ENCODE peak calls at places on chromosome 7, in six cellular contexts. One of them, this sample, is unnamed.

GRCh38 chr7:103343758-103344452 is 662 bp downstream of the DNAJC2 start:
- DNase-seq in uterus: peak; percentile 15
- DNase-seq in body of pancreas: peak; percentile 29
- DNase-seq in heart left ventricle: no peak
- DNase-seq in ovary: peak; percentile 21
- DNase-seq in IMR-90: peak; percentile 34
- DNase-seq in this sample: no peak

GRCh38 chr7:16204953-16205352 is 216.4 kb downstream of the CRPPA start:
- DNase-seq in uterus: no peak
- DNase-seq in body of pancreas: no peak
- DNase-seq in heart left ventricle: no peak
- DNase-seq in ovary: no peak
- DNase-seq in IMR-90: no peak
- DNase-seq in this sample: no peak

GRCh38 chr7:68158686-68159255 is 1162.1 kb downstream of the TYW1 start:
- DNase-seq in uterus: no peak
- DNase-seq in body of pancreas: no peak
- DNase-seq in heart left ventricle: no peak
- DNase-seq in ovary: no peak
- DNase-seq in IMR-90: no peak
- DNase-seq in this sample: no peak

GRCh38 chr7:116984917-116985316 is 31.6 kb downstream of the ST7 start:
- DNase-seq in uterus: no peak
- DNase-seq in body of pancreas: no peak
- DNase-seq in heart left ventricle: no peak
- DNase-seq in ovary: no peak
- DNase-seq in IMR-90: peak; percentile 28
- DNase-seq in this sample: no peak

GRCh38 chr7:19754521-19755116 is 18.8 kb downstream of the TMEM196 start:
- DNase-seq in uterus: no peak
- DNase-seq in body of pancreas: no peak
- DNase-seq in heart left ventricle: no peak
- DNase-seq in ovary: no peak
- DNase-seq in IMR-90: peak; percentile 12
- DNase-seq in this sample: no peak

GRCh38 chr7:128103498-128104108 is 72.4 kb upstream of the LRRC4 start:
- DNase-seq in uterus: peak; percentile 53
- DNase-seq in body of pancreas: peak; percentile 49
- DNase-seq in heart left ventricle: peak; percentile 45
- DNase-seq in ovary: peak; percentile 78
- DNase-seq in IMR-90: no peak
- DNase-seq in this sample: no peak

GRCh38 chr7:37901890-37902524 is 14.6 kb downstream of the SFRP4 start:
- DNase-seq in uterus: no peak
- DNase-seq in body of pancreas: no peak
- DNase-seq in heart left ventricle: no peak
- DNase-seq in ovary: no peak
- DNase-seq in IMR-90: peak; percentile 4
- DNase-seq in this sample: no peak

GRCh38 chr7:70630647-70631457 is 501.1 kb upstream of the GALNT17 start:
- DNase-seq in uterus: peak; percentile 53
- DNase-seq in body of pancreas: no peak
- DNase-seq in heart left ventricle: peak; percentile 9
- DNase-seq in ovary: peak; percentile 35
- DNase-seq in IMR-90: peak; percentile 66
- DNase-seq in this sample: no peak

GRCh38 chr7:156892086-156892800 is 740 bp downstream of the LMBR1 start:
- DNase-seq in uterus: peak; percentile 40
- DNase-seq in body of pancreas: peak; percentile 57
- DNase-seq in heart left ventricle: peak; percentile 62
- DNase-seq in ovary: peak; percentile 78
- DNase-seq in IMR-90: no peak
- DNase-seq in this sample: no peak

GRCh38 chr7:57769131-57769530 is 319.2 kb downstream of the ZNF716 start:
- DNase-seq in uterus: no peak
- DNase-seq in body of pancreas: no peak
- DNase-seq in heart left ventricle: no peak
- DNase-seq in ovary: no peak
- DNase-seq in IMR-90: no peak
- DNase-seq in this sample: peak; percentile 57

GRCh38 chr7:128074736-128075135 is 43.5 kb upstream of the LRRC4 start:
- DNase-seq in uterus: no peak
- DNase-seq in body of pancreas: no peak
- DNase-seq in heart left ventricle: no peak
- DNase-seq in ovary: no peak
- DNase-seq in IMR-90: no peak
- DNase-seq in this sample: no peak

GRCh38 chr7:135672560-135673359 is 10.4 kb downstream of the STMP1 start:
- DNase-seq in uterus: no peak
- DNase-seq in body of pancreas: peak; percentile 18
- DNase-seq in heart left ventricle: peak; percentile 25
- DNase-seq in ovary: no peak
- DNase-seq in IMR-90: peak; percentile 84
- DNase-seq in this sample: peak; percentile 31

GRCh38 chr7:151680810-151681209 is 161.1 kb upstream of the RHEB start:
- DNase-seq in uterus: peak; percentile 47
- DNase-seq in body of pancreas: no peak
- DNase-seq in heart left ventricle: no peak
- DNase-seq in ovary: no peak
- DNase-seq in IMR-90: peak; percentile 74
- DNase-seq in this sample: peak; percentile 92

GRCh38 chr7:66315192-66315591 is 110.1 kb downstream of the TPST1 start:
- DNase-seq in uterus: no peak
- DNase-seq in body of pancreas: no peak
- DNase-seq in heart left ventricle: no peak
- DNase-seq in ovary: no peak
- DNase-seq in IMR-90: no peak
- DNase-seq in this sample: no peak

GRCh38 chr7:76326646-76327233 is 24.3 kb downstream of the HSPB1 start:
- DNase-seq in uterus: no peak
- DNase-seq in body of pancreas: no peak
- DNase-seq in heart left ventricle: no peak
- DNase-seq in ovary: no peak
- DNase-seq in IMR-90: peak; percentile 91
- DNase-seq in this sample: no peak

GRCh38 chr7:134823400-134823799 is 44.0 kb downstream of the CALD1 start:
- DNase-seq in uterus: no peak
- DNase-seq in body of pancreas: no peak
- DNase-seq in heart left ventricle: no peak
- DNase-seq in ovary: no peak
- DNase-seq in IMR-90: peak; percentile 92
- DNase-seq in this sample: no peak

GRCh38 chr7:40507166-40507565 is 372.4 kb downstream of the SUGCT start:
- DNase-seq in uterus: no peak
- DNase-seq in body of pancreas: no peak
- DNase-seq in heart left ventricle: no peak
- DNase-seq in ovary: no peak
- DNase-seq in IMR-90: no peak
- DNase-seq in this sample: no peak

GRCh38 chr7:72465521-72465920 is 53.4 kb upstream of the CALN1 start:
- DNase-seq in uterus: no peak
- DNase-seq in body of pancreas: no peak
- DNase-seq in heart left ventricle: no peak
- DNase-seq in ovary: no peak
- DNase-seq in IMR-90: no peak
- DNase-seq in this sample: no peak

GRCh38 chr7:80485721-80486120 is 26.1 kb downstream of the GNAT3 start:
- DNase-seq in uterus: no peak
- DNase-seq in body of pancreas: no peak
- DNase-seq in heart left ventricle: no peak
- DNase-seq in ovary: no peak
- DNase-seq in IMR-90: peak; percentile 78
- DNase-seq in this sample: no peak

GRCh38 chr7:117597755-117598154 is 117.9 kb downstream of the CFTR start:
- DNase-seq in uterus: no peak
- DNase-seq in body of pancreas: no peak
- DNase-seq in heart left ventricle: no peak
- DNase-seq in ovary: no peak
- DNase-seq in IMR-90: no peak
- DNase-seq in this sample: no peak

GRCh38 chr7:120725376-120726039 is 132.4 kb downstream of the TSPAN12 start:
- DNase-seq in uterus: no peak
- DNase-seq in body of pancreas: no peak
- DNase-seq in heart left ventricle: no peak
- DNase-seq in ovary: no peak
- DNase-seq in IMR-90: peak; percentile 45
- DNase-seq in this sample: no peak

DNA sequence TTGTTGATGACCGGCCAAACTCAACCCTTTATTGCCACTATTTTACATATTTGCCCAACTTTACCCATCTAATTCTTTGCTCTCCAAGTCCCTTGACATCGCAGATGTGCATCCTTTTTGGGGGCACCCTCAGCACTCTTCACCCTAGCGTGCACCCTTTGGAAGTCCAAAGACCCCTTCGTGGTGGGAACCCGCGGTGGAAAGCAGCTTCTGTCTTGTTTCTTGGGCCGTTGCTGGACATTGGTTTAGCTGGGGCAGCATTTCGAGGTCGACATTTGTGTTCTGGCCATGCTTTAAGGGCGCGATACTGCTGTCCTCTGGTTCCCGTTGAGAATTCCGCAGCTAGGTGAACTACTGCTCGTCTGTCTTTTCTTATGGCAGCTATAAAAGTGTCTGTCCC is 326 bp upstream of the PAPOLB start:
- DNase-seq in uterus: no peak
- DNase-seq in body of pancreas: no peak
- DNase-seq in heart left ventricle: no peak
- DNase-seq in ovary: no peak
- DNase-seq in IMR-90: no peak
- DNase-seq in this sample: no peak
- H3K4me3 ChIP-seq in uterus: peak overlapping the region; percentile 10
- H3K4me3 ChIP-seq in body of pancreas: peak overlapping the region; percentile 12
- H3K4me3 ChIP-seq in heart left ventricle: peak overlapping the region; percentile 30
- H3K4me3 ChIP-seq in ovary: peak overlapping the region; percentile 6
- H3K4me3 ChIP-seq in IMR-90: no peak overlapping the region
- H3K4me3 ChIP-seq in this sample: no peak overlapping the region

GRCh38 chr7:129359176-129359575 is 75.1 kb upstream of the STRIP2 start:
- DNase-seq in uterus: no peak
- DNase-seq in body of pancreas: no peak
- DNase-seq in heart left ventricle: no peak
- DNase-seq in ovary: no peak
- DNase-seq in IMR-90: no peak
- DNase-seq in this sample: no peak

GRCh38 chr7:129359641-129360040 is 74.6 kb upstream of the STRIP2 start:
- DNase-seq in uterus: no peak
- DNase-seq in body of pancreas: no peak
- DNase-seq in heart left ventricle: no peak
- DNase-seq in ovary: no peak
- DNase-seq in IMR-90: peak; percentile 45
- DNase-seq in this sample: no peak

GRCh38 chr7:129361771-129362170 is 72.5 kb upstream of the STRIP2 start:
- DNase-seq in uterus: no peak
- DNase-seq in body of pancreas: no peak
- DNase-seq in heart left ventricle: no peak
- DNase-seq in ovary: no peak
- DNase-seq in IMR-90: no peak
- DNase-seq in this sample: no peak

GRCh38 chr7:129367349-129367699 is 66.9 kb upstream of the STRIP2 start:
- DNase-seq in uterus: no peak
- DNase-seq in body of pancreas: no peak
- DNase-seq in heart left ventricle: no peak
- DNase-seq in ovary: no peak
- DNase-seq in IMR-90: no peak
- DNase-seq in this sample: no peak

GRCh38 chr7:129362528-129362927 is 71.7 kb upstream of the STRIP2 start:
- DNase-seq in uterus: no peak
- DNase-seq in body of pancreas: no peak
- DNase-seq in heart left ventricle: no peak
- DNase-seq in ovary: no peak
- DNase-seq in IMR-90: no peak
- DNase-seq in this sample: no peak
- TF ChIP-seq CTCF in uterus: no peak
- TF ChIP-seq CTCF in body of pancreas: no peak
- TF ChIP-seq CTCF in heart left ventricle: no peak
- TF ChIP-seq CTCF in ovary: no peak
- TF ChIP-seq CTCF in IMR-90: no peak
- TF ChIP-seq CTCF in this sample: no peak

DNA sequence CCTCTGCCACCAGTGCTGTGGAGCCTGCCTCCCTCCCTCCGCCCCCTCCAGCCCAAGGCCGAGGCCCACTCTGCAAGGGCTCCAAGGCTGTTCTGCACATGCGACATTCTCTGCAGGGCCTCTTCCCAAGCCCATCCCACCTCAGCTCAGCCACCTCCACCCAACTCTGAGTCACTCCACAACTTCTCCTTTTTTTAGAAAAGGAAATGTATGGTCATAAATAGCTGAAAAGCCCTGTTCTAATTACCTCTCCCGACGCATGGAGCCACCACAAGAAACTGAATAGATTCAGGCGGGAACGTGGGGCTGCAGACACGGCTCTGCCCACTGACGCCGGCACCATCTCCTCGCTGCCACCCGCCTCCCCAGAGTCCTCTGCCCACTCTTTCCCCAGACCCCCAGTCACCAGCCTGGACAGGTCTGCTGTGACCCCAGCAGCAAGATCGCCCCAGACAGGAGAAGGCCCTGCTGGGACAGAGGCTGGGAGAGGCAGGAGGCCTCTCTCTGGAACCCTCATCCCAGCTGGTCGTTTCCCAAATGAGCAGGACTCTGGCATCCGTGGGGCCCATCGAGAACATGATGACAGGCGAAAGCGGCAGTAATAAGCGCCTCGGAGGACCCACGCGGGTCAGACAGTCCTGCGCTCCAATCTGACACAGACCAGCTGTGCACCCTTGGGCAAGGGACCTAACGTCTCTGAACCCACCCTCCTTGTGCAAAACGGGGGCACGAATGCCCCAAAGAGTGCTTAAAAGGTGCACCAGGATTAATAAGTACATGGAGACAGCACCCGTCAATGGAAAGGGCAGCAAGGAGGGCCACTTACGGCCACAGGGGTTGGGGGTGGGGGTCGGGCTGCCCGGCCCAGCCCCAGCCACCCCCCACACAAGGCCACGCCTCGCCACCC is 213.7 kb downstream of the MAD1L1 start:
- DNase-seq in uterus: peak; percentile 57
- DNase-seq in body of pancreas: peak; percentile 3
- DNase-seq in heart left ventricle: no peak
- DNase-seq in ovary: peak; percentile 41
- DNase-seq in IMR-90: peak; percentile 82
- DNase-seq in this sample: no peak
- TF ChIP-seq POLR2A in uterus: no peak
- TF ChIP-seq POLR2A in body of pancreas: no peak
- TF ChIP-seq POLR2A in heart left ventricle: no peak
- TF ChIP-seq POLR2A in ovary: no peak
- TF ChIP-seq POLR2A in IMR-90: no peak
- TF ChIP-seq POLR2A in this sample: no peak

GRCh38 chr7:22642454-22642853 is 84.5 kb upstream of the IL6 start:
- DNase-seq in uterus: no peak
- DNase-seq in body of pancreas: no peak
- DNase-seq in heart left ventricle: no peak
- DNase-seq in ovary: no peak
- DNase-seq in IMR-90: no peak
- DNase-seq in this sample: no peak
- H3K4me3 ChIP-seq in uterus: no peak overlapping the region
- H3K4me3 ChIP-seq in body of pancreas: no peak overlapping the region
- H3K4me3 ChIP-seq in heart left ventricle: no peak overlapping the region
- H3K4me3 ChIP-seq in ovary: no peak overlapping the region
- H3K4me3 ChIP-seq in IMR-90: no peak overlapping the region
- H3K4me3 ChIP-seq in this sample: no peak overlapping the region

GRCh38 chr7:143008007-143008901 is 18.7 kb downstream of the OR9A2 start:
- DNase-seq in uterus: peak; percentile 72
- DNase-seq in body of pancreas: peak; percentile 87
- DNase-seq in heart left ventricle: peak; percentile 62
- DNase-seq in ovary: peak; percentile 62
- DNase-seq in IMR-90: peak; percentile 41
- DNase-seq in this sample: peak; percentile 96
- TF ChIP-seq CTCF in uterus: peak; percentile 88
- TF ChIP-seq CTCF in body of pancreas: peak; percentile 86
- TF ChIP-seq CTCF in heart left ventricle: peak; percentile 94
- TF ChIP-seq CTCF in ovary: peak; percentile 75
- TF ChIP-seq CTCF in IMR-90: peak; percentile 89
- TF ChIP-seq CTCF in this sample: no peak